ENCODE peak calls at places on chromosomes 2 and 18, in five cellular contexts. O, Q, N, A and K are unnamed samples.

GRCh38 chr2:230660294-230661060 is 52.2 kb upstream of the CAB39 start:
- DNase-seq in O (no peak), Q (no peak), A (no peak), N (no peak), K (peak)

GRCh38 chr18:30639361-30639760 is 403.2 kb downstream of the DSC3 start:
- DNase-seq in N (no peak), O (no peak), A (no peak), Q (no peak), K (no peak)

GRCh38 chr18:42712065-42712464 is 403.4 kb downstream of the RIT2 start:
- DNase-seq in A (no peak), Q (no peak), N (no peak), O (no peak), K (no peak)

GRCh38 chr2:178327516-178327915 is 123.5 kb downstream of the PRKRA start:
- DNase-seq in A (no peak), N (no peak), O (no peak), Q (no peak), K (no peak)

GRCh38 chr2:18232731-18233438 is 327.6 kb downstream of the RDH14 start:
- DNase-seq in O (no peak), A (no peak), Q (no peak), N (peak), K (no peak)

GRCh38 chr2:168699834-168700417 is 102.5 kb upstream of the NOSTRIN start:
- DNase-seq in Q (no peak), N (peak), O (no peak), A (no peak), K (no peak)

GRCh38 chr2:238551091-238551490 is 124.4 kb downstream of the ASB1 start:
- DNase-seq in O (no peak), N (no peak), Q (no peak), A (no peak), K (no peak)

GRCh38 chr2:99876956-99877355 is 265.4 kb downstream of the AFF3 start:
- DNase-seq in A (no peak), N (no peak), O (no peak), Q (no peak), K (no peak)

GRCh38 chr2:120844098-120844738 is 108.5 kb downstream of the GLI2 start:
- DNase-seq in N (peak), O (no peak), Q (no peak), A (no peak), K (no peak)

GRCh38 chr2:237196866-237197618 is 111.4 kb downstream of the COPS8 start:
- DNase-seq in O (no peak), N (peak), Q (no peak), A (no peak), K (no peak)

GRCh38 chr2:48574353-48575290 is 43.0 kb upstream of the GTF2A1L start:
- DNase-seq in Q (no peak), O (no peak), A (no peak), N (no peak), K (no peak)

GRCh38 chr2:10831387-10831985 is 18.9 kb upstream of the PDIA6 start:
- DNase-seq in O (no peak), A (no peak), Q (no peak), N (no peak), K (no peak)

GRCh38 chr2:228653884-228654283 is 472.4 kb upstream of the SPHKAP start:
- DNase-seq in A (no peak), Q (no peak), O (no peak), N (no peak), K (no peak)

GRCh38 chr2:62415019-62415431 is 91.0 kb downstream of the TMEM17 start:
- DNase-seq in O (no peak), Q (no peak), A (no peak), N (no peak), K (no peak)

GRCh38 chr2:84643991-84644390 is 127.7 kb downstream of the DNAH6 start:
- DNase-seq in N (no peak), A (no peak), O (peak), Q (no peak), K (no peak)

GRCh38 chr2:47039913-47040562 is 115.1 kb downstream of the STPG4 start:
- DNase-seq in Q (no peak), N (no peak), O (no peak), A (no peak), K (no peak)

GRCh38 chr2:64987001-64987962 is 1.9 kb upstream of the SLC1A4 start:
- DNase-seq in N (no peak), A (no peak), O (no peak), Q (no peak), K (peak)

GRCh38 chr2:18551169-18551568 is 9.3 kb downstream of the RDH14 start:
- DNase-seq in Q (no peak), N (no peak), O (no peak), A (no peak), K (no peak)

GRCh38 chr2:60995376-60995775 is 22.1 kb upstream of the PEX13 start:
- DNase-seq in N (no peak), Q (no peak), A (no peak), O (no peak), K (no peak)

GRCh38 chr18:76425299-76426101 is 69.5 kb downstream of the ZNF516 start:
- DNase-seq in N (peak), A (no peak), O (no peak), Q (no peak), K (no peak)

GRCh38 chr2:170966648-170967396 is 37.8 kb downstream of the GORASP2 start:
- DNase-seq in N (no peak), Q (no peak), O (peak), A (no peak), K (no peak)

GRCh38 chr2:167729911-167730310 is 517.5 kb downstream of the STK39 start:
- DNase-seq in Q (no peak), O (no peak), A (no peak), N (no peak), K (no peak)

GRCh38 chr2:216698895-216699294 is 3.5 kb upstream of the IGFBP5 start:
- DNase-seq in Q (peak), O (peak), N (peak), A (peak), K (no peak)

GRCh38 chr2:241219856-241220356 is 31.4 kb downstream of the ANO7 start:
- DNase-seq in N (no peak), A (no peak), O (no peak), Q (no peak), K (no peak)

GRCh38 chr18:53191634-53192033 is 851.6 kb downstream of the DCC start:
- DNase-seq in Q (no peak), N (no peak), O (peak), A (no peak), K (no peak)

GRCh38 chr2:119174216-119174992 is 15.9 kb upstream of the C1QL2 start:
- DNase-seq in A (peak), N (no peak), O (peak), Q (no peak), K (peak)

GRCh38 chr18:5455644-5456043 is 88.2 kb downstream of the EPB41L3 start:
- DNase-seq in Q (peak), O (no peak), A (no peak), N (no peak), K (no peak)

GRCh38 chr18:9927392-9928063 is 13.7 kb downstream of the VAPA start:
- DNase-seq in O (no peak), Q (no peak), A (no peak), N (no peak), K (no peak)

GRCh38 chr2:213234641-213235040 is 49.6 kb upstream of the SPAG16 start:
- DNase-seq in N (no peak), Q (no peak), A (no peak), O (peak), K (no peak)

GRCh38 chr2:100891911-100892642 is 72.1 kb downstream of the NPAS2 start:
- DNase-seq in N (peak), Q (no peak), O (no peak), A (peak), K (no peak)

GRCh38 chr2:222753251-222753824 is 81.9 kb downstream of the MOGAT1 start:
- DNase-seq in Q (no peak), O (peak), N (no peak), A (no peak), K (no peak)